ENCODE peak calls at places on chromosome 22, in six cellular contexts. One of them, this sample, is unnamed.

GRCh38 chr22:41647771-41648170 is 26.7 kb downstream of the XRCC6 start:
- DNase-seq in H7: no peak
- DNase-seq in keratinocyte: no peak
- DNase-seq in H4: no peak
- DNase-seq in stimulated activated CD8-positive, alpha-beta memory T cell treated with anti-CD3 and anti-CD28 coated beads, Interleukin-7, amount 100 ng/mL, for 1 hour: no peak
- DNase-seq in fibroblast of mammary gland: no peak
- DNase-seq in this sample: no peak

GRCh38 chr22:23478175-23478574 is 101.9 kb downstream of the IGLL1 start:
- DNase-seq in H7: no peak
- DNase-seq in keratinocyte: no peak
- DNase-seq in H4: peak
- DNase-seq in stimulated activated CD8-positive, alpha-beta memory T cell treated with anti-CD3 and anti-CD28 coated beads, Interleukin-7, amount 100 ng/mL, for 1 hour: no peak
- DNase-seq in fibroblast of mammary gland: peak
- DNase-seq in this sample: no peak

GRCh38 chr22:48315415-48316244 is 1512.0 kb downstream of the BRD1 start:
- DNase-seq in H7: peak
- DNase-seq in keratinocyte: no peak
- DNase-seq in H4: no peak
- DNase-seq in stimulated activated CD8-positive, alpha-beta memory T cell treated with anti-CD3 and anti-CD28 coated beads, Interleukin-7, amount 100 ng/mL, for 1 hour: no peak
- DNase-seq in fibroblast of mammary gland: no peak
- DNase-seq in this sample: no peak

GRCh38 chr22:49951001-49951677 is 9.4 kb upstream of the PIM3 start:
- DNase-seq in H7: peak
- DNase-seq in keratinocyte: no peak
- DNase-seq in H4: no peak
- DNase-seq in stimulated activated CD8-positive, alpha-beta memory T cell treated with anti-CD3 and anti-CD28 coated beads, Interleukin-7, amount 100 ng/mL, for 1 hour: no peak
- DNase-seq in fibroblast of mammary gland: peak
- DNase-seq in this sample: no peak

GRCh38 chr22:43152001-43152354 is 619 bp downstream of the TSPO start:
- DNase-seq in H7: no peak
- DNase-seq in keratinocyte: no peak
- DNase-seq in H4: no peak
- DNase-seq in stimulated activated CD8-positive, alpha-beta memory T cell treated with anti-CD3 and anti-CD28 coated beads, Interleukin-7, amount 100 ng/mL, for 1 hour: no peak
- DNase-seq in fibroblast of mammary gland: no peak
- DNase-seq in this sample: no peak

GRCh38 chr22:49689255-49689770 is 138.4 kb downstream of the BRD1 start:
- DNase-seq in H7: no peak
- DNase-seq in keratinocyte: no peak
- DNase-seq in H4: no peak
- DNase-seq in stimulated activated CD8-positive, alpha-beta memory T cell treated with anti-CD3 and anti-CD28 coated beads, Interleukin-7, amount 100 ng/mL, for 1 hour: no peak
- DNase-seq in fibroblast of mammary gland: no peak
- DNase-seq in this sample: no peak

GRCh38 chr22:30340911-30341685 is 14.4 kb upstream of the TBC1D10A start:
- DNase-seq in H7: peak
- DNase-seq in keratinocyte: no peak
- DNase-seq in H4: no peak
- DNase-seq in stimulated activated CD8-positive, alpha-beta memory T cell treated with anti-CD3 and anti-CD28 coated beads, Interleukin-7, amount 100 ng/mL, for 1 hour: no peak
- DNase-seq in fibroblast of mammary gland: no peak
- DNase-seq in this sample: no peak

GRCh38 chr22:23047742-23048141 is 22.6 kb upstream of the GNAZ start:
- DNase-seq in H7: no peak
- DNase-seq in keratinocyte: no peak
- DNase-seq in H4: no peak
- DNase-seq in stimulated activated CD8-positive, alpha-beta memory T cell treated with anti-CD3 and anti-CD28 coated beads, Interleukin-7, amount 100 ng/mL, for 1 hour: no peak
- DNase-seq in fibroblast of mammary gland: no peak
- DNase-seq in this sample: no peak

GRCh38 chr22:38830026-38830844 is 13.6 kb downstream of the NPTXR start:
- DNase-seq in H7: no peak
- DNase-seq in keratinocyte: no peak
- DNase-seq in H4: no peak
- DNase-seq in stimulated activated CD8-positive, alpha-beta memory T cell treated with anti-CD3 and anti-CD28 coated beads, Interleukin-7, amount 100 ng/mL, for 1 hour: no peak
- DNase-seq in fibroblast of mammary gland: no peak
- DNase-seq in this sample: no peak

GRCh38 chr22:46587492-46588278 is 32.5 kb upstream of the GRAMD4 start:
- DNase-seq in H7: no peak
- DNase-seq in keratinocyte: no peak
- DNase-seq in H4: no peak
- DNase-seq in stimulated activated CD8-positive, alpha-beta memory T cell treated with anti-CD3 and anti-CD28 coated beads, Interleukin-7, amount 100 ng/mL, for 1 hour: no peak
- DNase-seq in fibroblast of mammary gland: no peak
- DNase-seq in this sample: no peak

GRCh38 chr22:35133702-35134395 is 67.9 kb downstream of the ISX start:
- DNase-seq in H7: no peak
- DNase-seq in keratinocyte: no peak
- DNase-seq in H4: no peak
- DNase-seq in stimulated activated CD8-positive, alpha-beta memory T cell treated with anti-CD3 and anti-CD28 coated beads, Interleukin-7, amount 100 ng/mL, for 1 hour: no peak
- DNase-seq in fibroblast of mammary gland: no peak
- DNase-seq in this sample: no peak